ENCODE peak calls at places on chromosomes 11 and 22, in seven cellular contexts. M is activated CD4-positive, CD25-positive, alpha-beta regulatory T cell; B is colonic mucosa; G is pancreas; K is GM04504; Y is progenitor cell of endocrine pancreas; V is uterus. U is an unnamed sample.

GRCh38 chr11:36478700-36479329 is 31.3 kb downstream of the TRAF6 start:
- DNase-seq in M (no peak), B (no peak), V (no peak), K (no peak), Y (no peak), G (no peak), U (no peak)

GRCh38 chr22:32684148-32684821 is 117.2 kb upstream of the TIMP3 start:
- DNase-seq in G (no peak), M (no peak), B (no peak), K (no peak), V (no peak), Y (no peak), U (no peak)

GRCh38 chr22:48842583-48842945 is 985.1 kb downstream of the BRD1 start:
- DNase-seq in Y (no peak), B (no peak), K (no peak), V (no peak), M (no peak), G (no peak), U (no peak)

GRCh38 chr22:29121124-29121523 is 48.3 kb downstream of the KREMEN1 start:
- DNase-seq in G (no peak), B (no peak), M (no peak), Y (no peak), K (no peak), V (no peak), U (no peak)

GRCh38 chr11:7098235-7098832 is 9.5 kb downstream of the RBMXL2 start:
- DNase-seq in K (peak), B (no peak), G (no peak), Y (no peak), V (no peak), M (no peak), U (no peak)

GRCh38 chr22:18056161-18056666 is 21.6 kb upstream of the PEX26 start:
- DNase-seq in K (peak), V (no peak), M (no peak), G (no peak), Y (no peak), B (no peak), U (no peak)

GRCh38 chr11:6531267-6531752 is 34.2 kb downstream of the DNHD1 start:
- DNase-seq in Y (no peak), M (no peak), V (no peak), B (no peak), G (no peak), K (peak), U (no peak)

GRCh38 chr11:43959321-43959995 is 17.0 kb downstream of the C11orf96 start:
- DNase-seq in B (no peak), V (no peak), M (no peak), G (no peak), Y (no peak), K (peak), U (no peak)

GRCh38 chr11:75246673-75247350 is 6.2 kb downstream of the TPBGL start:
- DNase-seq in G (no peak), Y (no peak), V (peak), B (no peak), M (no peak), K (no peak), U (no peak)

GRCh38 chr11:98601181-98601773 is 419.5 kb upstream of the CNTN5 start:
- DNase-seq in Y (no peak), M (no peak), G (no peak), B (no peak), V (no peak), K (no peak), U (no peak)

GRCh38 chr22:17705565-17706450 is 67.3 kb downstream of the BCL2L13 start:
- DNase-seq in Y (no peak), B (no peak), K (no peak), V (no peak), M (no peak), G (no peak), U (no peak)

GRCh38 chr11:75350122-75350742 is 1.2 kb downstream of the ARRB1 start:
- DNase-seq in K (no peak), B (no peak), V (no peak), Y (no peak), G (no peak), M (no peak), U (no peak)

GRCh38 chr22:36395922-36396321 is 8.2 kb upstream of the MYH9 start:
- DNase-seq in M (no peak), K (no peak), Y (no peak), B (no peak), G (no peak), V (no peak), U (no peak)

GRCh38 chr11:71172680-71173079 is 79.7 kb downstream of the SHANK2 start:
- DNase-seq in M (no peak), G (no peak), Y (no peak), K (no peak), B (no peak), V (no peak), U (no peak)

GRCh38 chr11:103633037-103633788 is 403.2 kb upstream of the DDI1 start:
- DNase-seq in M (no peak), Y (no peak), B (no peak), V (no peak), G (no peak), K (peak), U (no peak)

GRCh38 chr11:45949992-45950407 is 27.5 kb downstream of the LARGE2 start:
- DNase-seq in V (no peak), Y (no peak), B (no peak), K (no peak), G (no peak), M (no peak), U (no peak)

GRCh38 chr11:40602866-40603578 is 856.4 kb downstream of the LRRC4C start:
- DNase-seq in K (no peak), Y (no peak), M (no peak), B (no peak), G (no peak), V (no peak), U (no peak)

GRCh38 chr11:115453158-115453557 is 51.1 kb downstream of the CADM1 start:
- DNase-seq in M (no peak), B (no peak), V (no peak), Y (no peak), G (no peak), K (no peak), U (no peak)

GRCh38 chr11:45313211-45313865 is 27.2 kb upstream of the SYT13 start:
- DNase-seq in B (no peak), K (no peak), G (no peak), Y (no peak), V (no peak), M (no peak), U (no peak)

GRCh38 chr11:71934213-71934612 is 5.4 kb downstream of the RNF121 start:
- DNase-seq in K (no peak), V (no peak), B (no peak), Y (no peak), M (no peak), G (no peak), U (no peak)

GRCh38 chr11:64276653-64277431 is 7.6 kb downstream of the BAD start:
- DNase-seq in Y (no peak), M (no peak), V (no peak), B (peak), G (no peak), K (no peak), U (no peak)